ENCODE peak calls at places on chromosomes 7 and 10, in six cellular contexts. Q is PC-3, L is heart right ventricle, A is WTC11, X is upper lobe of left lung, N is mucosa of descending colon. V is an unnamed sample.

GRCh38 chr10:52226448-52226847 is 87.6 kb upstream of the DKK1 start:
- ATAC-seq in Q (peak), L (no peak), A (no peak), X (no peak), N (no peak), V (peak)

GRCh38 chr7:105210721-105211205 is 178.0 kb downstream of the SRPK2 start:
- ATAC-seq in Q (no peak), L (peak), A (peak), X (peak), N (peak), V (peak)

GRCh38 chr7:978416-979091 is 3.2 kb upstream of the COX19 start:
- ATAC-seq in Q (no peak), L (no peak), A (no peak), X (no peak), N (no peak), V (no peak)

GRCh38 chr7:29019275-29019820 is 61.2 kb upstream of the TRIL start:
- ATAC-seq in Q (no peak), L (peak), A (no peak), X (no peak), N (no peak), V (no peak)

GRCh38 chr10:95429639-95430038 is 131.5 kb downstream of the SORBS1 start:
- ATAC-seq in Q (no peak), L (no peak), A (no peak), X (no peak), N (peak), V (peak)

GRCh38 chr7:30682131-30683083 is at the start of gene CRHR2:
- ATAC-seq in Q (no peak), L (peak), A (peak), X (peak), N (peak), V (no peak)

GRCh38 chr7:99894738-99895137 is 17.9 kb upstream of the OR2AE1 start:
- ATAC-seq in Q (no peak), L (no peak), A (no peak), X (no peak), N (no peak), V (no peak)

GRCh38 chr10:47339759-47340612 is 8.2 kb upstream of the RBP3 start:
- ATAC-seq in Q (no peak), L (no peak), A (no peak), X (peak), N (peak), V (no peak)

GRCh38 chr10:91590142-91590903 is 42.5 kb downstream of the PPP1R3C start:
- ATAC-seq in Q (peak), L (peak), A (no peak), X (peak), N (peak), V (peak)

GRCh38 chr7:92810242-92810611 is 26.1 kb downstream of the CDK6 start:
- ATAC-seq in Q (peak), L (peak), A (no peak), X (no peak), N (no peak), V (no peak)

GRCh38 chr10:9709849-9710248 is 1307.8 kb upstream of the CELF2 start:
- ATAC-seq in Q (no peak), L (no peak), A (no peak), X (no peak), N (no peak), V (no peak)

GRCh38 chr10:14208231-14208630 is 122.5 kb downstream of the FRMD4A start:
- ATAC-seq in Q (no peak), L (no peak), A (peak), X (no peak), N (no peak), V (no peak)

GRCh38 chr10:117972168-117972822 is 74.4 kb downstream of the RAB11FIP2 start:
- ATAC-seq in Q (no peak), L (peak), A (no peak), X (no peak), N (no peak), V (no peak)

GRCh38 chr10:16944961-16945360 is 127.7 kb upstream of the RSU1 start:
- ATAC-seq in Q (no peak), L (no peak), A (no peak), X (no peak), N (no peak), V (no peak)

GRCh38 chr7:128310499-128310898 is 33.2 kb downstream of the RBM28 start:
- ATAC-seq in Q (no peak), L (no peak), A (no peak), X (no peak), N (no peak), V (no peak)

GRCh38 chr7:28957064-28957821 is 887 bp downstream of the TRIL start:
- ATAC-seq in Q (no peak), L (peak), A (peak), X (peak), N (peak), V (peak)

GRCh38 chr10:29634764-29635625 is at the start of gene SVIL:
- ATAC-seq in Q (peak), L (peak), A (peak), X (peak), N (peak), V (peak)

GRCh38 chr7:120059641-120060040 is 213.3 kb upstream of the KCND2 start:
- ATAC-seq in Q (no peak), L (no peak), A (no peak), X (no peak), N (no peak), V (no peak)

GRCh38 chr10:108249940-108250339 is 1085.4 kb upstream of the SORCS1 start:
- ATAC-seq in Q (no peak), L (no peak), A (peak), X (no peak), N (no peak), V (no peak)

GRCh38 chr7:135661311-135662122 is 797 bp upstream of the STMP1 start:
- ATAC-seq in Q (peak), L (peak), A (peak), X (peak), N (peak), V (peak)

GRCh38 chr7:83468251-83468739 is 180.6 kb downstream of the SEMA3E start:
- ATAC-seq in Q (peak), L (peak), A (peak), X (peak), N (peak), V (peak)

V was measured in esophagus mucosa.